ENCODE peak calls at places on chromosome X, in five cellular contexts. M is head of caudate nucleus, Y is lower leg skin, L is ovary, D is posterior vena cava. Q is an unnamed sample.

GRCh38 chrX:40105016-40105790 is 7.4 kb upstream of the BCOR start:
- DNase-seq in M (peak), Y (no peak), L (peak), D (no peak), Q (no peak)

GRCh38 chrX:70436380-70436779 is 8.3 kb upstream of the DLG3 start:
- DNase-seq in M (no peak), Y (no peak), L (no peak), D (peak), Q (no peak)

GRCh38 chrX:45907776-45908175 is 637.4 kb downstream of the ZNF674 start:
- DNase-seq in M (no peak), Y (no peak), L (no peak), D (no peak), Q (no peak)

GRCh38 chrX:73855546-73855945 is 292.5 kb downstream of the CHIC1 start:
- DNase-seq in M (peak), Y (peak), L (peak), D (no peak), Q (peak)

GRCh38 chrX:140432328-140433025 is 72.4 kb downstream of the SOX3 start:
- DNase-seq in M (peak), Y (no peak), L (peak), D (no peak), Q (no peak)

GRCh38 chrX:32024072-32024471 is 952.2 kb upstream of the FTHL17 start:
- DNase-seq in M (no peak), Y (no peak), L (no peak), D (peak), Q (no peak)

GRCh38 chrX:12581546-12581945 is 209.7 kb upstream of the PRPS2 start:
- DNase-seq in M (no peak), Y (no peak), L (no peak), D (no peak), Q (no peak)

GRCh38 chrX:38320819-38321218 is 6.5 kb downstream of the RPGR start:
- DNase-seq in M (no peak), Y (no peak), L (no peak), D (no peak), Q (no peak)

GRCh38 chrX:1453390-1453783 is 678 bp upstream of the ASMTL start:
- DNase-seq in M (no peak), Y (no peak), L (no peak), D (no peak), Q (no peak)

GRCh38 chrX:9786839-9787635 is 808 bp downstream of the SHROOM2 start:
- DNase-seq in M (no peak), Y (no peak), L (peak), D (peak), Q (no peak)

Q was measured in SK-MEL-5.